ENCODE peak calls at places on chromosomes 12 and 14, in four cellular contexts. I is foreskin keratinocyte, U is amniotic stem cell, Z is WTC11. K is an unnamed sample.
A peak's percentile ranks its signal among the peaks of the same experiment; 100 is the strongest.

GRCh38 chr12:91551927-91552326 is 369.3 kb upstream of the DCN start:
- DNase-seq in I (no peak), U (no peak), Z (no peak), K (no peak)

GRCh38 chr14:60760648-60761364 is 26.2 kb downstream of the MNAT1 start:
- DNase-seq in I (peak; percentile 90), U (no peak), Z (no peak), K (no peak)

GRCh38 chr12:88985631-88986030 is 366.7 kb downstream of the DUSP6 start:
- DNase-seq in I (no peak), U (no peak), Z (no peak), K (no peak)

GRCh38 chr12:3200779-3201738 is 123.9 kb downstream of the TSPAN9 start:
- DNase-seq in I (no peak), U (no peak), Z (peak; percentile 25), K (peak; percentile 9)

GRCh38 chr12:3757261-3757660 is 4.4 kb upstream of the CRACR2A start:
- DNase-seq in I (no peak), U (no peak), Z (no peak), K (no peak)

GRCh38 chr14:55846852-55847471 is 267.0 kb downstream of the KTN1 start:
- DNase-seq in I (no peak), U (no peak), Z (no peak), K (peak; percentile 50)

GRCh38 chr14:101193845-101194355 is 290.4 kb upstream of the RTL1 start:
- DNase-seq in I (no peak), U (no peak), Z (no peak), K (no peak)

GRCh38 chr12:24069532-24070395 is 120.3 kb upstream of the SOX5 start:
- DNase-seq in I (no peak), U (no peak), Z (peak; percentile 10), K (peak; percentile 67)

GRCh38 chr14:71594828-71595227 is 337.4 kb upstream of the RGS6 start:
- DNase-seq in I (no peak), U (peak; percentile 28), Z (no peak), K (peak; percentile 46)

GRCh38 chr12:3496964-3497363 is 6.0 kb downstream of the PRMT8 start:
- DNase-seq in I (peak; percentile 39), U (no peak), Z (no peak), K (no peak)

GRCh38 chr12:95473440-95473946 is 459 bp upstream of the METAP2 start:
- DNase-seq in I (peak; percentile 71), U (no peak), Z (no peak), K (peak; percentile 61)

GRCh38 chr12:131752457-131752856 is 41.6 kb downstream of the SFSWAP start:
- DNase-seq in I (no peak), U (no peak), Z (peak; percentile 60), K (no peak)

GRCh38 chr12:63995512-63995911 is 151.0 kb downstream of the SRGAP1 start:
- DNase-seq in I (peak; percentile 58), U (no peak), Z (no peak), K (peak; percentile 20)

GRCh38 chr12:4133636-4134433 is 139.7 kb upstream of the CCND2 start:
- DNase-seq in I (no peak), U (no peak), Z (peak; percentile 39), K (no peak)

GRCh38 chr12:75658826-75659823 is 147.7 kb upstream of the KRR1 start:
- DNase-seq in I (peak; percentile 96), U (peak; percentile 30), Z (no peak), K (peak; percentile 92)

GRCh38 chr12:89622115-89622514 is 86.5 kb downstream of the ATP2B1 start:
- DNase-seq in I (no peak), U (no peak), Z (no peak), K (peak; percentile 13)

GRCh38 chr14:34997762-34998161 is 15.0 kb downstream of the SRP54 start:
- DNase-seq in I (no peak), U (no peak), Z (no peak), K (peak; percentile 22)

GRCh38 chr12:65603428-65604351 is 220.6 kb upstream of the HMGA2 start:
- DNase-seq in I (peak; percentile 87), U (peak; percentile 39), Z (no peak), K (peak; percentile 98)

GRCh38 chr12:18496156-18496555 is 234.8 kb downstream of the PIK3C2G start:
- DNase-seq in I (no peak), U (no peak), Z (no peak), K (no peak)

GRCh38 chr12:3250034-3250433 is 172.9 kb downstream of the TSPAN9 start:
- DNase-seq in I (no peak), U (no peak), Z (no peak), K (no peak)

GRCh38 chr12:106724116-106724515 is 50.4 kb upstream of the RIC8B start:
- DNase-seq in I (no peak), U (no peak), Z (no peak), K (no peak)

GRCh38 chr14:65414961-65415589 is 2.5 kb downstream of the FUT8 start:
- DNase-seq in I (no peak), U (peak; percentile 16), Z (no peak), K (peak; percentile 69)

GRCh38 chr14:88476825-88477224 is 78.0 kb downstream of the PTPN21 start:
- DNase-seq in I (no peak), U (no peak), Z (no peak), K (no peak)

GRCh38 chr12:111033281-111034147 is 113.1 kb upstream of the MYL2 start:
- DNase-seq in I (no peak), U (no peak), Z (peak; percentile 77), K (no peak)

GRCh38 chr12:71787574-71787973 is 32.9 kb downstream of the RAB21 start:
- DNase-seq in I (no peak), U (no peak), Z (no peak), K (no peak)

GRCh38 chr12:31235868-31236395 is 90.0 kb downstream of the SINHCAF start:
- DNase-seq in I (no peak), U (no peak), Z (no peak), K (no peak)

GRCh38 chr12:57241556-57242310 is 9.3 kb downstream of the STAC3 start:
- DNase-seq in I (no peak), U (no peak), Z (peak; percentile 21), K (no peak)

K was measured in fibroblast of lung.